ENCODE peak calls at places on chromosomes 11 and 22, in eight cellular contexts. One of them, this sample, is unnamed.

GRCh38 chr22:23256986-23257888 is 76.9 kb downstream of the BCR start:
- DNase-seq in psoas muscle: peak; percentile 78
- DNase-seq in WERI-Rb-1: no peak
- DNase-seq in bronchial epithelial cell: peak; percentile 31
- DNase-seq in GM10248: no peak
- DNase-seq in fibroblast of mammary gland: peak; percentile 82
- DNase-seq in fibroblast of pulmonary artery: peak; percentile 26
- DNase-seq in AG10803: peak; percentile 68
- DNase-seq in this sample: peak; percentile 49

GRCh38 chr22:20761536-20761935 is 12.4 kb upstream of the SERPIND1 start:
- DNase-seq in psoas muscle: no peak
- DNase-seq in fibroblast of mammary gland: no peak
- DNase-seq in fibroblast of pulmonary artery: no peak
- DNase-seq in WERI-Rb-1: no peak
- DNase-seq in AG10803: peak; percentile 31
- DNase-seq in GM10248: no peak
- DNase-seq in bronchial epithelial cell: no peak
- DNase-seq in this sample: peak; percentile 33

GRCh38 chr11:47406896-47407745 is 1.3 kb upstream of the SLC39A13 start:
- DNase-seq in fibroblast of pulmonary artery: peak; percentile 41
- DNase-seq in psoas muscle: peak; percentile 67
- DNase-seq in AG10803: peak; percentile 49
- DNase-seq in GM10248: no peak
- DNase-seq in bronchial epithelial cell: no peak
- DNase-seq in fibroblast of mammary gland: no peak
- DNase-seq in WERI-Rb-1: no peak
- DNase-seq in this sample: no peak

GRCh38 chr22:36528336-36528735 is 630 bp downstream of the EIF3D start:
- DNase-seq in GM10248: no peak
- DNase-seq in bronchial epithelial cell: no peak
- DNase-seq in psoas muscle: no peak
- DNase-seq in fibroblast of mammary gland: peak; percentile 26
- DNase-seq in AG10803: no peak
- DNase-seq in WERI-Rb-1: no peak
- DNase-seq in fibroblast of pulmonary artery: peak; percentile 24
- DNase-seq in this sample: peak; percentile 40

GRCh38 chr11:2589538-2589934 is 110.3 kb downstream of the KCNQ1OT1 start:
- DNase-seq in GM10248: peak; percentile 15
- DNase-seq in AG10803: no peak
- DNase-seq in psoas muscle: peak; percentile 30
- DNase-seq in bronchial epithelial cell: no peak
- DNase-seq in fibroblast of mammary gland: no peak
- DNase-seq in WERI-Rb-1: no peak
- DNase-seq in fibroblast of pulmonary artery: no peak
- DNase-seq in this sample: no peak

GRCh38 chr22:34950480-34950879 is 115.5 kb upstream of the ISX start:
- DNase-seq in WERI-Rb-1: no peak
- DNase-seq in bronchial epithelial cell: no peak
- DNase-seq in psoas muscle: no peak
- DNase-seq in AG10803: peak; percentile 26
- DNase-seq in fibroblast of pulmonary artery: no peak
- DNase-seq in GM10248: no peak
- DNase-seq in fibroblast of mammary gland: no peak
- DNase-seq in this sample: no peak

GRCh38 chr11:30487200-30487898 is 98.8 kb downstream of the MPPED2 start:
- DNase-seq in GM10248: no peak
- DNase-seq in psoas muscle: no peak
- DNase-seq in fibroblast of mammary gland: no peak
- DNase-seq in bronchial epithelial cell: peak; percentile 55
- DNase-seq in AG10803: no peak
- DNase-seq in WERI-Rb-1: no peak
- DNase-seq in fibroblast of pulmonary artery: no peak
- DNase-seq in this sample: no peak

GRCh38 chr11:104522650-104523049 is 358.7 kb upstream of the PDGFD start:
- DNase-seq in bronchial epithelial cell: no peak
- DNase-seq in psoas muscle: no peak
- DNase-seq in WERI-Rb-1: no peak
- DNase-seq in AG10803: peak; percentile 5
- DNase-seq in fibroblast of mammary gland: peak; percentile 33
- DNase-seq in GM10248: no peak
- DNase-seq in fibroblast of pulmonary artery: peak; percentile 31
- DNase-seq in this sample: peak; percentile 29

GRCh38 chr11:38182126-38182907 is 1584.3 kb upstream of the RAG2 start:
- DNase-seq in GM10248: no peak
- DNase-seq in fibroblast of pulmonary artery: peak; percentile 66
- DNase-seq in fibroblast of mammary gland: no peak
- DNase-seq in bronchial epithelial cell: no peak
- DNase-seq in psoas muscle: no peak
- DNase-seq in WERI-Rb-1: no peak
- DNase-seq in AG10803: no peak
- DNase-seq in this sample: peak; percentile 28

GRCh38 chr11:16278273-16278672 is 78.1 kb downstream of the SOX6 start:
- DNase-seq in psoas muscle: no peak
- DNase-seq in fibroblast of mammary gland: no peak
- DNase-seq in bronchial epithelial cell: peak; percentile 83
- DNase-seq in GM10248: no peak
- DNase-seq in WERI-Rb-1: no peak
- DNase-seq in AG10803: no peak
- DNase-seq in fibroblast of pulmonary artery: no peak
- DNase-seq in this sample: no peak

GRCh38 chr22:30127749-30128166 is 47.5 kb downstream of the HORMAD2 start:
- DNase-seq in WERI-Rb-1: no peak
- DNase-seq in AG10803: peak; percentile 45
- DNase-seq in fibroblast of pulmonary artery: peak; percentile 63
- DNase-seq in GM10248: no peak
- DNase-seq in psoas muscle: no peak
- DNase-seq in bronchial epithelial cell: no peak
- DNase-seq in fibroblast of mammary gland: peak; percentile 72
- DNase-seq in this sample: peak; percentile 46

GRCh38 chr11:71446942-71447688 is 1.1 kb downstream of the DHCR7 start:
- DNase-seq in psoas muscle: no peak
- DNase-seq in fibroblast of mammary gland: peak; percentile 88
- DNase-seq in WERI-Rb-1: no peak
- DNase-seq in fibroblast of pulmonary artery: peak; percentile 86
- DNase-seq in GM10248: no peak
- DNase-seq in AG10803: peak; percentile 81
- DNase-seq in bronchial epithelial cell: peak; percentile 88
- DNase-seq in this sample: peak; percentile 91

GRCh38 chr11:282630-283360 is 4.6 kb downstream of the NLRP6 start:
- DNase-seq in psoas muscle: peak; percentile 22
- DNase-seq in fibroblast of pulmonary artery: no peak
- DNase-seq in AG10803: no peak
- DNase-seq in bronchial epithelial cell: no peak
- DNase-seq in GM10248: no peak
- DNase-seq in WERI-Rb-1: no peak
- DNase-seq in fibroblast of mammary gland: no peak
- DNase-seq in this sample: no peak

GRCh38 chr22:22210889-22211833 is 33.4 kb upstream of the VPREB1 start:
- DNase-seq in AG10803: no peak
- DNase-seq in GM10248: no peak
- DNase-seq in WERI-Rb-1: no peak
- DNase-seq in psoas muscle: no peak
- DNase-seq in fibroblast of pulmonary artery: no peak
- DNase-seq in bronchial epithelial cell: no peak
- DNase-seq in fibroblast of mammary gland: no peak
- DNase-seq in this sample: no peak

GRCh38 chr11:16114978-16115871 is 241.1 kb downstream of the SOX6 start:
- DNase-seq in psoas muscle: no peak
- DNase-seq in WERI-Rb-1: no peak
- DNase-seq in GM10248: no peak
- DNase-seq in AG10803: no peak
- DNase-seq in fibroblast of mammary gland: no peak
- DNase-seq in fibroblast of pulmonary artery: no peak
- DNase-seq in bronchial epithelial cell: no peak
- DNase-seq in this sample: no peak

GRCh38 chr11:12052676-12053605 is 44.5 kb upstream of the DKK3 start:
- DNase-seq in GM10248: no peak
- DNase-seq in WERI-Rb-1: peak; percentile 31
- DNase-seq in psoas muscle: no peak
- DNase-seq in fibroblast of mammary gland: peak; percentile 27
- DNase-seq in bronchial epithelial cell: no peak
- DNase-seq in fibroblast of pulmonary artery: no peak
- DNase-seq in AG10803: no peak
- DNase-seq in this sample: no peak
- TF ChIP-seq CTCF in GM10248: no peak
- TF ChIP-seq CTCF in WERI-Rb-1: peak; percentile 42
- TF ChIP-seq CTCF in psoas muscle: no peak
- TF ChIP-seq CTCF in fibroblast of mammary gland: peak; percentile 36
- TF ChIP-seq CTCF in bronchial epithelial cell: no peak
- TF ChIP-seq CTCF in fibroblast of pulmonary artery: peak; percentile 6
- TF ChIP-seq CTCF in AG10803: no peak
- TF ChIP-seq CTCF in this sample: no peak

DNA sequence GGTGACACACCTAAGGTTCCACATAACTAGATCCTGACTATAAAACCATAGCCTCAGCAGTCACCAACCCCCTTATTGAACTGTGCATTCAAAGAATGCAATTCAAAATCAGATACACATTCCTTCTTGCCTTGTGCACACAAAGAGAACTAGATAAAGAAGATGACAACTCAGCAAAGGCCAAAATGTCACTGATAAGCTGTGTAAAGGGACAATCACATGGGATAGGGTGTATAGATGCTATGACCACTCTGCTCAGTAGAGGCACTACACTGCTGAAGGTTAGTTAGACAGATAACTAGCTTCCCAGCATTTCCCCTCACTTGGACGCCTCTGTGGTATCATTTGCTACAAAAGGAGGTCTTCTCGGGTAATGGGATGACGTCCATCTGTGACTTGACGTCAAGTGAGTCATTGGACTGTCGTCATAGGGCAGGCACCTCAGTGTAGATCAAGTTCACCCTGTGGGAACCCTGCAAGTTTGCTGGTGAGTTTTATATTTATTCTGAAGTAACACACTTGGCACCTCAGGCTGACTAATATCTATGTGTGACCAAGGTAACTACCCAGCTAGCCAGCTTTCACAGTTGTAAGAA is 425.0 kb upstream of the CCDC90B start:
- DNase-seq in fibroblast of mammary gland: peak; percentile 33
- DNase-seq in GM10248: no peak
- DNase-seq in bronchial epithelial cell: no peak
- DNase-seq in AG10803: no peak
- DNase-seq in fibroblast of pulmonary artery: no peak
- DNase-seq in psoas muscle: no peak
- DNase-seq in WERI-Rb-1: no peak
- DNase-seq in this sample: no peak
- TF ChIP-seq CTCF in fibroblast of mammary gland: no peak
- TF ChIP-seq CTCF in GM10248: no peak
- TF ChIP-seq CTCF in bronchial epithelial cell: no peak
- TF ChIP-seq CTCF in AG10803: no peak
- TF ChIP-seq CTCF in fibroblast of pulmonary artery: no peak
- TF ChIP-seq CTCF in psoas muscle: no peak
- TF ChIP-seq CTCF in WERI-Rb-1: peak; percentile 25
- TF ChIP-seq CTCF in this sample: no peak

DNA sequence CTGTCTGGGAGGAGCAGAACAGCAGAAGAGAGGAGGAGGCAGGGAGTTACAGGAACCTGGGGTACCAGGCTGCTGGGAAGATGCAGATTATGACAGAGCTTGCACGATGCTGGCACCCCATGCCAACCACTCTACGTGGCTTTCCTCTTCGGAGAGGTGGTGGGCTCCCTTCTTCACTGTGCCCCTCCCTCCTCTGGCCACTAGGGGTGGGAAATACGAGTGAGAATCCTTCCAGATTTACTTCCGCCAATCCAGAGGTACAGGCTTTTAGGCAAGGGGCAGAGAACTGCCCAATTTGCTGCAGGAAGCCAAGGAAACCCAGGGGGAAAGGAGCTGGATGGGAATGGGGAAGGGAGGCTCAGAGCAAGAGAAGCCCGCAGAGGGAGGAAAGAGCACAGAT is 12.3 kb downstream of the HYOU1 start:
- DNase-seq in bronchial epithelial cell: no peak
- DNase-seq in psoas muscle: no peak
- DNase-seq in fibroblast of pulmonary artery: no peak
- DNase-seq in GM10248: no peak
- DNase-seq in fibroblast of mammary gland: no peak
- DNase-seq in AG10803: no peak
- DNase-seq in WERI-Rb-1: no peak
- DNase-seq in this sample: no peak
- TF ChIP-seq CTCF in bronchial epithelial cell: peak; percentile 31
- TF ChIP-seq CTCF in psoas muscle: no peak
- TF ChIP-seq CTCF in fibroblast of pulmonary artery: peak; percentile 20
- TF ChIP-seq CTCF in GM10248: no peak
- TF ChIP-seq CTCF in fibroblast of mammary gland: no peak
- TF ChIP-seq CTCF in AG10803: no peak
- TF ChIP-seq CTCF in WERI-Rb-1: peak; percentile 35
- TF ChIP-seq CTCF in this sample: peak; percentile 8

GRCh38 chr11:119065369-119065768 is 2.2 kb upstream of the VPS11 start:
- DNase-seq in GM10248: peak; percentile 50
- DNase-seq in psoas muscle: no peak
- DNase-seq in bronchial epithelial cell: peak; percentile 30
- DNase-seq in fibroblast of mammary gland: peak; percentile 61
- DNase-seq in fibroblast of pulmonary artery: peak; percentile 54
- DNase-seq in AG10803: peak; percentile 46
- DNase-seq in WERI-Rb-1: peak; percentile 52
- DNase-seq in this sample: peak; percentile 50
- TF ChIP-seq CTCF in GM10248: peak; percentile 56
- TF ChIP-seq CTCF in psoas muscle: peak; percentile 20
- TF ChIP-seq CTCF in bronchial epithelial cell: peak; percentile 74
- TF ChIP-seq CTCF in fibroblast of mammary gland: peak; percentile 62
- TF ChIP-seq CTCF in fibroblast of pulmonary artery: peak; percentile 55
- TF ChIP-seq CTCF in AG10803: peak; percentile 62
- TF ChIP-seq CTCF in WERI-Rb-1: peak; percentile 76
- TF ChIP-seq CTCF in this sample: peak; percentile 56

GRCh38 chr11:123672568-123672967 is 18.1 kb upstream of the SCN3B start:
- DNase-seq in fibroblast of pulmonary artery: no peak
- DNase-seq in AG10803: no peak
- DNase-seq in WERI-Rb-1: no peak
- DNase-seq in fibroblast of mammary gland: no peak
- DNase-seq in GM10248: no peak
- DNase-seq in bronchial epithelial cell: no peak
- DNase-seq in psoas muscle: no peak
- DNase-seq in this sample: no peak
- TF ChIP-seq CTCF in fibroblast of pulmonary artery: no peak
- TF ChIP-seq CTCF in AG10803: no peak
- TF ChIP-seq CTCF in WERI-Rb-1: no peak
- TF ChIP-seq CTCF in fibroblast of mammary gland: no peak
- TF ChIP-seq CTCF in GM10248: no peak
- TF ChIP-seq CTCF in bronchial epithelial cell: no peak
- TF ChIP-seq CTCF in psoas muscle: no peak
- TF ChIP-seq CTCF in this sample: no peak

This sample was measured in cardiac fibroblast.